ENCODE peak calls at places on chromosomes 7 and 10, in six cellular contexts. B is NB4, I is HepG2, Q is transverse colon, E is Peyer's patch, Y is lower leg skin. H is an unnamed sample.

GRCh38 chr7:115023219-115023618 is 101.3 kb downstream of the MDFIC start:
- DNase-seq in I (no peak), Y (no peak), Q (no peak), B (peak), E (no peak), H (no peak)

GRCh38 chr7:116439856-116440549 is 59.5 kb upstream of the CAV2 start:
- DNase-seq in I (no peak), B (no peak), E (no peak), Y (no peak), Q (no peak), H (no peak)

GRCh38 chr10:60044221-60044620 is 137.9 kb upstream of the CCDC6 start:
- DNase-seq in E (no peak), Y (no peak), I (no peak), Q (no peak), B (no peak), H (no peak)

GRCh38 chr10:120477723-120478270 is 20.8 kb downstream of the PLPP4 start:
- DNase-seq in Y (peak), B (no peak), I (no peak), E (no peak), Q (no peak), H (no peak)

GRCh38 chr10:88065384-88066049 is 202.1 kb downstream of the PTEN start:
- DNase-seq in I (no peak), Y (no peak), Q (no peak), B (peak), E (no peak), H (no peak)

GRCh38 chr7:132113536-132114409 is 462.5 kb downstream of the PLXNA4 start:
- DNase-seq in Y (peak), E (no peak), I (no peak), Q (no peak), B (no peak), H (no peak)

GRCh38 chr7:26399309-26399610 is 107.6 kb downstream of the SNX10 start:
- DNase-seq in I (no peak), Y (no peak), E (no peak), B (no peak), Q (no peak), H (peak)

GRCh38 chr10:12631787-12632562 is 282.6 kb downstream of the CAMK1D start:
- DNase-seq in E (no peak), I (peak), Q (peak), B (no peak), Y (no peak), H (no peak)

GRCh38 chr7:54802841-54803240 is 43.8 kb upstream of the SEC61G start:
- DNase-seq in Q (no peak), B (no peak), I (no peak), Y (no peak), E (no peak), H (no peak)

GRCh38 chr10:9762966-9763656 is 1254.6 kb upstream of the CELF2 start:
- DNase-seq in I (no peak), Y (no peak), E (no peak), Q (no peak), B (peak), H (no peak)

GRCh38 chr10:6044651-6045599 is 17.2 kb downstream of the IL2RA start:
- DNase-seq in E (peak), Q (no peak), I (no peak), Y (peak), B (peak), H (no peak)

GRCh38 chr7:102288285-102288930 is 1.7 kb downstream of the SH2B2 start:
- DNase-seq in E (no peak), I (no peak), Q (no peak), B (peak), Y (no peak), H (no peak)
- H3K4me3 ChIP-seq in E (peak), I (peak), Q (peak), B (peak), Y (no peak), H (no peak)

DNA sequence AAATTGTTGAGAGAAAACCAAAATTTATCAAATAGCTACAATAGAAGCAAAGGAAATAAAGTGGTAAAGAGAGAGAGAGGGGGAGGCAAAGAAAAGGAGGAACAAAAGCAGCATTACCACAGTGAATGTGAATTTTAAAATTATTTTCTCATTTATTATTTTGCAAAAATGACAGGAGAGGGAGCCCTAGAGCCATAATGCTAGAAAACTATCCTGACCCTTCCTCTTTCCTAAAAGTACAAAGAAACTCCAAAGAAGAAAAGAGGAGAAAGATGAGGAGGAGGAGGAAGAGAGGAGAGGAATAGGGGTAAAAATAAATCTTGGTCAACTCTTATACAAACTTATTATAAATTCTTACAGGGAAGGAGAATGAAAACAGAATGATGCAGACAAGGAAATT is 921.5 kb downstream of the NRG3 start:
- DNase-seq in Q (no peak), E (no peak), Y (no peak), I (no peak), B (peak), H (no peak)
- TF ChIP-seq CTCF in Q (no peak), E (no peak), Y (no peak), I (no peak), B (peak), H (no peak)

GRCh38 chr7:1028775-1029636 is 15.3 kb upstream of the GPR146 start:
- DNase-seq in I (peak), B (peak), Q (peak), Y (peak), E (peak), H (peak)
- TF ChIP-seq POLR2A in I (no peak), B (peak), Q (no peak), Y (no peak), E (no peak), H (no peak)

DNA sequence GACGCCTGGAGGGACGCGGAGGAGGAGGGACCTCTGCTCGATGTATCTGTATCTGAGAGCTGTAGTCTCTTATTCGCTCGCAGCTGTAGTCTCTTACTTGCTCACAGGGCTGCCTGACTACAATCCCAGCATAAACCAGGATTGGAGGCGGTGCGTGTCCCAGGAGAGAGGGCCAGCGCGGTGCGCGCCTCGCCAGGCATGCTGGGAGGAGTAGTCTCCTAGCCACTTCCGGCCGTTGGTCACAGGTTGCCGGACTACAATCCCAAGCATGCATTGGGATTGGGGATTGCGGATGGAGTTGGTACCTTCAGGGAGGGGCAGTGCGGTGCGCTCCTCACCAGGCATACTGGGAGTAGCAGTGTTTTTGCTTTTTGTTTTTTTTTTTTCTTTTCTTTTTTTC is 421.7 kb upstream of the NUPR2 start:
- DNase-seq in Y (no peak), E (no peak), Q (no peak), I (no peak), B (no peak), H (peak)
- H3K4me3 ChIP-seq in Y (no peak), E (no peak), Q (no peak), I (no peak), B (no peak), H (peak)

DNA sequence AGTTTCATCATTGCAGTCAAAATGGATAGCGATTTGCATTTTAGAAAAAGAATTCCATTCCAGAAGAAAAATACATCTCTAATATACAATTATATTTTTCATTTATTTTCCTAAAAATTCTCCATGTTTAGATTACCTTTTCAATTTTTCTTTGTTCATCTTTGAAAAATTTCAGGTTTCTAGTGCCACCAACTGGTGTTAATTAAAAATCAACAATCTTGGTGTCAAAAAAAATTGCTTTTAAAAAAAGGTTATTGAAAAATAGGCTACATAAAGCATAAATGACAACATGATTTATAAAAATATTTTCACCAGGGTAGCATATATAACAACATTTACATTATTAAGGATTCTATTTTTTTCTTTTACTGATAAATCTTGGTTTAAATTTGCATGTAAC is 53.0 kb downstream of the CCDC186 start:
- DNase-seq in I (no peak), Q (no peak), E (no peak), Y (no peak), B (no peak), H (no peak)
- TF ChIP-seq CTCF in I (no peak), Q (no peak), E (no peak), Y (no peak), B (no peak), H (no peak)

GRCh38 chr10:43408331-43408709 is 666 bp downstream of the HNRNPF start:
- DNase-seq in I (no peak), E (peak), B (no peak), Y (peak), Q (no peak), H (no peak)
- TF ChIP-seq POLR2A in I (no peak), E (no peak), B (no peak), Y (no peak), Q (no peak), H (no peak)

DNA sequence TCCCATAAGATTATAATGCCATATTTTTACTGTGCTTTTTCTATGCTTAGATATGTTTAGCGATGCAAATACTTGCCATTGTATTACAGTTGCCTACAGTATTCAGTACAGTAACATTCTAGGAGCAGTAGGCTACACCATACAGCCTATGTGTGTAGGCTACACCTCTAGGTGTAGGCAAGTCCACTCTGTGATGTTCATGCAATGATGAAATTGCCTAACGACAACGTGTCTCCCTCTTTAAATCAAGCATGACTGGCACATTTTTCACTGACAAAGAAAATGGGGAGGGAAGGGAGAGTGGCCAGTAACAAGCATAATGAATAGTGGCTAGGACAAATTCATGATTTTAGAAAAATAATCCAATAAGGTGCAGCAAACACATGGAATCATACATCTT is 1.7 kb downstream of the NCAPG2 start:
- DNase-seq in Y (no peak), B (peak), I (no peak), E (no peak), Q (no peak), H (no peak)
- H3K4me3 ChIP-seq in Y (no peak), B (peak), I (peak), E (no peak), Q (no peak), H (no peak)